ENCODE peak calls at places on chromosomes 16 and 17, in five cellular contexts. R, W, H, C and O are unnamed samples.

GRCh38 chr17:82178499-82179290 is 33.9 kb downstream of the CCDC57 start:
- DNase-seq in R (no peak), W (no peak), H (no peak), C (no peak), O (no peak)

GRCh38 chr16:10226672-10227306 is 44.6 kb upstream of the GRIN2A start:
- DNase-seq in R (no peak), W (no peak), H (no peak), C (no peak), O (no peak)

GRCh38 chr17:72139213-72139612 is 18.4 kb downstream of the SOX9 start:
- DNase-seq in R (no peak), W (no peak), H (no peak), C (no peak), O (no peak)

GRCh38 chr16:50304467-50305440 is 38.4 kb downstream of the ADCY7 start:
- DNase-seq in R (no peak), W (no peak), H (no peak), C (no peak), O (no peak)

GRCh38 chr16:4465977-4466779 is 8.2 kb downstream of the NMRAL1 start:
- DNase-seq in R (peak), W (no peak), H (peak), C (no peak), O (no peak)

GRCh38 chr16:72073831-72074230 is 10.8 kb downstream of the HPR start:
- DNase-seq in R (no peak), W (no peak), H (no peak), C (no peak), O (no peak)

GRCh38 chr17:57349533-57350227 is 93.4 kb downstream of the MSI2 start:
- DNase-seq in R (no peak), W (no peak), H (no peak), C (no peak), O (no peak)

GRCh38 chr17:28471531-28472342 is 1.7 kb upstream of the SLC13A2 start:
- DNase-seq in R (no peak), W (no peak), H (no peak), C (no peak), O (no peak)

GRCh38 chr16:81495321-81496234 is 51.0 kb downstream of the CMIP start:
- DNase-seq in R (no peak), W (no peak), H (no peak), C (no peak), O (no peak)

GRCh38 chr17:1171953-1172352 is 7.8 kb downstream of the ABR start:
- DNase-seq in R (no peak), W (no peak), H (no peak), C (no peak), O (no peak)

GRCh38 chr16:63530208-63530607 is 1494.0 kb upstream of the CDH8 start:
- DNase-seq in R (no peak), W (no peak), H (no peak), C (no peak), O (no peak)

GRCh38 chr17:74296548-74296936 is 22.5 kb downstream of the DNAI2 start:
- DNase-seq in R (peak), W (peak), H (no peak), C (peak), O (no peak)

GRCh38 chr16:878886-879285 is 78.4 kb upstream of the GNG13 start:
- DNase-seq in R (no peak), W (no peak), H (no peak), C (no peak), O (no peak)

GRCh38 chr17:56514264-56514663 is 79.2 kb upstream of the NOG start:
- DNase-seq in R (no peak), W (no peak), H (no peak), C (no peak), O (no peak)

GRCh38 chr17:76121932-76122383 is 18.4 kb upstream of the EXOC7 start:
- DNase-seq in R (peak), W (no peak), H (no peak), C (no peak), O (no peak)

GRCh38 chr17:74859439-74860228 is at the start of gene GRIN2C:
- DNase-seq in R (peak), W (no peak), H (peak), C (no peak), O (no peak)

GRCh38 chr16:2710711-2711231 is 9.3 kb downstream of the PRSS27 start:
- DNase-seq in R (no peak), W (no peak), H (no peak), C (no peak), O (no peak)

GRCh38 chr16:82655315-82655714 is 28.5 kb downstream of the CDH13 start:
- DNase-seq in R (peak), W (no peak), H (peak), C (no peak), O (peak)

GRCh38 chr16:55508941-55509920 is at the start of gene LPCAT2:
- DNase-seq in R (peak), W (peak), H (no peak), C (no peak), O (peak)

GRCh38 chr17:58822148-58823050 is 66.7 kb downstream of the PPM1E start:
- DNase-seq in R (no peak), W (no peak), H (no peak), C (no peak), O (no peak)

GRCh38 chr16:48526058-48526957 is 83.7 kb downstream of the N4BP1 start:
- DNase-seq in R (peak), W (no peak), H (no peak), C (no peak), O (no peak)

GRCh38 chr17:54813896-54814295 is 86.8 kb upstream of the TOM1L1 start:
- DNase-seq in R (no peak), W (no peak), H (no peak), C (no peak), O (no peak)

GRCh38 chr17:52106638-52107261 is 51.8 kb downstream of the CA10 start:
- DNase-seq in R (peak), W (peak), H (no peak), C (no peak), O (no peak)

GRCh38 chr17:27968206-27968732 is 74.2 kb upstream of the NLK start:
- DNase-seq in R (no peak), W (no peak), H (no peak), C (no peak), O (no peak)

GRCh38 chr16:80477838-80478237 is 63.0 kb upstream of the DYNLRB2 start:
- DNase-seq in R (no peak), W (no peak), H (no peak), C (no peak), O (no peak)

GRCh38 chr16:57749101-57749692 is 13.6 kb downstream of the KATNB1 start:
- DNase-seq in R (no peak), W (no peak), H (no peak), C (no peak), O (no peak)